ENCODE peak calls at places on chromosomes 3 and 15, in seven cellular contexts. O is body of pancreas, L is upper lobe of right lung, N is fibroblast of lung, F is fibroblast of villous mesenchyme, X is left lung, S is tibial artery. P is an unnamed sample.

GRCh38 chr3:14537590-14538450 is 2.3 kb downstream of the GRIP2 start:
- DNase-seq in O (no peak), L (no peak), N (no peak), F (no peak), X (no peak), S (no peak), P (peak; percentile 41)

GRCh38 chr15:59993950-59994401 is 10.1 kb upstream of the FOXB1 start:
- DNase-seq in O (no peak), L (no peak), N (no peak), F (no peak), X (no peak), S (no peak), P (peak; percentile 39)

GRCh38 chr15:29270169-29270955 is 740 bp upstream of the NSMCE3 start:
- DNase-seq in O (no peak), L (no peak), N (peak; percentile 59), F (peak; percentile 38), X (no peak), S (no peak), P (peak; percentile 48)

GRCh38 chr3:117016359-117016758 is 306.8 kb downstream of the TUSC7 start:
- DNase-seq in O (no peak), L (no peak), N (no peak), F (no peak), X (no peak), S (no peak), P (no peak)

GRCh38 chr3:129245141-129245540 is 4.3 kb upstream of the COPG1 start:
- DNase-seq in O (no peak), L (no peak), N (no peak), F (no peak), X (no peak), S (no peak), P (no peak)

GRCh38 chr15:55289573-55290360 is at the start of gene RAB27A:
- DNase-seq in O (peak; percentile 85), L (peak; percentile 92), N (peak; percentile 48), F (peak; percentile 83), X (peak; percentile 84), S (peak; percentile 70), P (peak; percentile 82)

GRCh38 chr3:107884719-107885460 is 205.9 kb downstream of the CD47 start:
- DNase-seq in O (no peak), L (no peak), N (peak; percentile 66), F (peak; percentile 49), X (no peak), S (no peak), P (peak; percentile 5)

GRCh38 chr3:55185380-55185779 is 257.5 kb upstream of the LRTM1 start:
- DNase-seq in O (no peak), L (no peak), N (peak; percentile 52), F (peak; percentile 94), X (no peak), S (no peak), P (no peak)

GRCh38 chr3:178159691-178160090 is 376.5 kb upstream of the KCNMB2 start:
- DNase-seq in O (no peak), L (no peak), N (no peak), F (no peak), X (no peak), S (no peak), P (no peak)

GRCh38 chr15:56272474-56272873 is 28.8 kb upstream of the RFX7 start:
- DNase-seq in O (no peak), L (no peak), N (peak; percentile 2), F (no peak), X (no peak), S (no peak), P (peak; percentile 35)

GRCh38 chr3:174483254-174483653 is 375.9 kb upstream of the NAALADL2 start:
- DNase-seq in O (no peak), L (no peak), N (no peak), F (no peak), X (no peak), S (no peak), P (no peak)

GRCh38 chr3:108931025-108931424 is 22.7 kb downstream of the GUCA1C start:
- DNase-seq in O (no peak), L (no peak), N (no peak), F (no peak), X (no peak), S (no peak), P (no peak)

GRCh38 chr3:113746955-113747718 is at the start of gene ATP6V1A:
- DNase-seq in O (peak; percentile 79), L (peak; percentile 88), N (no peak), F (peak; percentile 24), X (peak; percentile 84), S (peak; percentile 63), P (peak; percentile 44)

GRCh38 chr3:86995537-86995936 is 4.6 kb upstream of the VGLL3 start:
- DNase-seq in O (no peak), L (no peak), N (peak; percentile 90), F (peak; percentile 84), X (no peak), S (no peak), P (no peak)

GRCh38 chr15:84600331-84600686 is 500 bp upstream of the ZSCAN2 start:
- DNase-seq in O (peak; percentile 93), L (peak; percentile 93), N (peak; percentile 86), F (peak; percentile 80), X (peak; percentile 90), S (peak; percentile 88), P (peak; percentile 83)

GRCh38 chr3:193347507-193348501 is 30.7 kb downstream of the ATP13A5 start:
- DNase-seq in O (no peak), L (no peak), N (no peak), F (no peak), X (no peak), S (no peak), P (no peak)

GRCh38 chr15:33871911-33872760 is 96.2 kb upstream of the CHRM5 start:
- DNase-seq in O (no peak), L (no peak), N (no peak), F (no peak), X (no peak), S (no peak), P (no peak)

GRCh38 chr15:90039996-90040395 is 38.9 kb downstream of the ZNF710 start:
- DNase-seq in O (no peak), L (no peak), N (no peak), F (no peak), X (peak; percentile 38), S (no peak), P (no peak)

GRCh38 chr15:72203507-72203837 is 5.9 kb upstream of the GRAMD2A start:
- DNase-seq in O (peak; percentile 55), L (no peak), N (peak; percentile 89), F (peak; percentile 58), X (peak; percentile 73), S (peak; percentile 52), P (no peak)

GRCh38 chr3:32113566-32113965 is 7.1 kb downstream of the GPD1L start:
- DNase-seq in O (no peak), L (no peak), N (no peak), F (no peak), X (no peak), S (no peak), P (no peak)

GRCh38 chr3:107523361-107524213 is 825 bp downstream of the BBX start:
- DNase-seq in O (peak; percentile 76), L (peak; percentile 84), N (peak; percentile 71), F (peak; percentile 52), X (peak; percentile 40), S (peak; percentile 36), P (peak; percentile 72)

GRCh38 chr3:177111541-177111949 is 85.7 kb downstream of the TBL1XR1 start:
- DNase-seq in O (no peak), L (no peak), N (no peak), F (no peak), X (no peak), S (no peak), P (no peak)

GRCh38 chr3:58429657-58430056 is 4.0 kb downstream of the PDHB start:
- DNase-seq in O (no peak), L (no peak), N (no peak), F (no peak), X (no peak), S (no peak), P (no peak)

GRCh38 chr3:37666618-37667017 is 195.1 kb upstream of the CTDSPL start:
- DNase-seq in O (no peak), L (no peak), N (no peak), F (no peak), X (no peak), S (no peak), P (no peak)
- H3K4me3 ChIP-seq in O (no peak overlapping the region), L (no peak overlapping the region), N (no peak overlapping the region), F (no peak overlapping the region), X (no peak overlapping the region), S (no peak overlapping the region), P (no peak overlapping the region)

GRCh38 chr15:98422086-98422478 is 226.3 kb upstream of the IGF1R start:
- DNase-seq in O (no peak), L (no peak), N (no peak), F (no peak), X (no peak), S (no peak), P (no peak)
- H3K4me3 ChIP-seq in O (no peak overlapping the region), L (no peak overlapping the region), N (no peak overlapping the region), F (no peak overlapping the region), X (no peak overlapping the region), S (no peak overlapping the region), P (no peak overlapping the region)

DNA sequence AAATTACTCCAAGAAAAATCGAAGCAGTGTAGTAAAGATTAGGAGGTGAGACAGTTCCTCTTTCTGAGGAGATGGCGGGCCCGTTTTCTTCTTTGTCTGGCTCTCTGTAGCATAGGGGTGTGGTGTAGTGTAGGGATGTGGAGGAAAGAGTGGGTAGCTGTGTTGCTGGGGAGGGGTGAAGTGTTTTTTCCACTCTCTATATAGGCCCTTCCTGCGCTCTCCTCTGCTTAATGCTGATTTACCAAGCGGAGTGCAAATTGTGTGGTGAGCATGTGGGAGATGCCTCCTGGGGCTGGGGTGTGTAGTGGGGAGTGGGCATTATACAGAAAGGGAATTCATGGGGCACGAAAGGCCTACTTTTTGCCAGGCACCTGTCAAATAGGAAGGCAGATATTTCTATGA is 94.9 kb downstream of the ST6GAL1 start:
- DNase-seq in O (no peak), L (no peak), N (no peak), F (no peak), X (no peak), S (no peak), P (no peak)
- H3K4me3 ChIP-seq in O (no peak overlapping the region), L (no peak overlapping the region), N (no peak overlapping the region), F (no peak overlapping the region), X (no peak overlapping the region), S (no peak overlapping the region), P (no peak overlapping the region)

DNA sequence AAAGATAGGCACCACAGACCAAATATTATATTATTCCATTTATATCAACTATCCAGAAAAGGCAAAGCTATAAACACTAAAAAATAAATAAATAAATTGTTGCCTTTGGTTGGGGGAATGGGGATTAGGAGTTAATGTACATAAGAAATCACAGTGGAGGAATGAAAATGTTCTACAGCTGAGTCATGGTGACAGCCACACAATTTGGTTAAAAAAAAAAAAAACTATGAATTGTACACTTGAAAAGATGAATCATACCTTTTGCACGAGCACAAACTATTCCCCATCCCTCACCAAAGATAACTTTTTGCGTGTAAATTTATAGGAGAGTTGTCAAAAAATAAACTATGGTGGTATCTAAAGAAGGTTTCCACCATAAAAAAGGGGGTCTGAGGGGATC is 103.2 kb downstream of the TBC1D5 start:
- DNase-seq in O (no peak), L (no peak), N (peak; percentile 78), F (peak; percentile 60), X (no peak), S (no peak), P (no peak)
- H3K4me3 ChIP-seq in O (no peak overlapping the region), L (no peak overlapping the region), N (no peak overlapping the region), F (no peak overlapping the region), X (no peak overlapping the region), S (no peak overlapping the region), P (no peak overlapping the region)

GRCh38 chr15:41661529-41662225 is 1.5 kb downstream of the MGA start:
- DNase-seq in O (peak; percentile 82), L (peak; percentile 89), N (peak; percentile 79), F (peak; percentile 90), X (peak; percentile 84), S (peak; percentile 68), P (peak; percentile 93)
- H3K4me3 ChIP-seq in O (peak overlapping the region; percentile 5), L (peak overlapping the region; percentile 64), N (peak overlapping the region; percentile 73), F (peak overlapping the region; percentile 70), X (peak overlapping the region; percentile 51), S (peak overlapping the region; percentile 53), P (peak overlapping the region; percentile 85)